ENCODE peak calls at places on chromosomes 13 and 19, in eight cellular contexts. One of them, this sample, is unnamed. For H3K27me3, the result is how much of the 10 kb centered on the place peaks cover.

GRCh38 chr13:97975851-97976550 is 22.5 kb downstream of the IPO5 start:
- DNase-seq in sigmoid colon: peak
- DNase-seq in H1: peak
- DNase-seq in transverse colon: peak
- DNase-seq in stomach: peak
- DNase-seq in breast epithelium: no peak
- DNase-seq in SK-N-SH: peak
- DNase-seq in prostate gland: peak
- DNase-seq in this sample: peak

GRCh38 chr19:48628486-48629296 is 8.5 kb downstream of the DBP start:
- DNase-seq in SK-N-SH: no peak
- DNase-seq in breast epithelium: no peak
- DNase-seq in sigmoid colon: peak
- DNase-seq in stomach: no peak
- DNase-seq in prostate gland: no peak
- DNase-seq in transverse colon: peak
- DNase-seq in H1: no peak
- DNase-seq in this sample: no peak

GRCh38 chr19:19655051-19655594 is 8.4 kb downstream of the ATP13A1 start:
- DNase-seq in transverse colon: no peak
- DNase-seq in prostate gland: no peak
- DNase-seq in SK-N-SH: peak
- DNase-seq in breast epithelium: no peak
- DNase-seq in stomach: no peak
- DNase-seq in H1: no peak
- DNase-seq in sigmoid colon: no peak
- DNase-seq in this sample: no peak

GRCh38 chr19:49896863-49897621 is at the start of gene IL4I1:
- DNase-seq in SK-N-SH: no peak
- DNase-seq in prostate gland: no peak
- DNase-seq in stomach: no peak
- DNase-seq in H1: no peak
- DNase-seq in transverse colon: peak
- DNase-seq in breast epithelium: no peak
- DNase-seq in sigmoid colon: no peak
- DNase-seq in this sample: no peak

GRCh38 chr19:49462492-49462891 is 9.5 kb downstream of the ALDH16A1 start:
- DNase-seq in SK-N-SH: no peak
- DNase-seq in transverse colon: no peak
- DNase-seq in H1: no peak
- DNase-seq in sigmoid colon: no peak
- DNase-seq in prostate gland: no peak
- DNase-seq in stomach: no peak
- DNase-seq in breast epithelium: no peak
- DNase-seq in this sample: no peak

GRCh38 chr19:3880471-3881271 is at the start of gene ATCAY:
- DNase-seq in breast epithelium: no peak
- DNase-seq in H1: no peak
- DNase-seq in sigmoid colon: no peak
- DNase-seq in prostate gland: no peak
- DNase-seq in stomach: no peak
- DNase-seq in SK-N-SH: peak
- DNase-seq in transverse colon: no peak
- DNase-seq in this sample: no peak

GRCh38 chr19:3278294-3278693 is 53.8 kb downstream of the CELF5 start:
- DNase-seq in SK-N-SH: no peak
- DNase-seq in breast epithelium: no peak
- DNase-seq in H1: no peak
- DNase-seq in transverse colon: no peak
- DNase-seq in prostate gland: no peak
- DNase-seq in stomach: no peak
- DNase-seq in sigmoid colon: no peak
- DNase-seq in this sample: no peak

GRCh38 chr13:38914070-38914469 is 76.6 kb downstream of the STOML3 start:
- DNase-seq in transverse colon: no peak
- DNase-seq in SK-N-SH: no peak
- DNase-seq in prostate gland: no peak
- DNase-seq in sigmoid colon: no peak
- DNase-seq in H1: no peak
- DNase-seq in breast epithelium: no peak
- DNase-seq in stomach: no peak
- DNase-seq in this sample: no peak

GRCh38 chr13:61013782-61014181 is 401.9 kb downstream of the PCDH20 start:
- DNase-seq in stomach: no peak
- DNase-seq in H1: no peak
- DNase-seq in prostate gland: no peak
- DNase-seq in SK-N-SH: no peak
- DNase-seq in breast epithelium: no peak
- DNase-seq in transverse colon: no peak
- DNase-seq in sigmoid colon: no peak
- DNase-seq in this sample: peak

GRCh38 chr19:15330801-15331418 is 1.4 kb downstream of the BRD4 start:
- DNase-seq in breast epithelium: no peak
- DNase-seq in H1: no peak
- DNase-seq in SK-N-SH: peak
- DNase-seq in sigmoid colon: no peak
- DNase-seq in transverse colon: peak
- DNase-seq in prostate gland: no peak
- DNase-seq in stomach: no peak
- DNase-seq in this sample: no peak

GRCh38 chr13:19713186-19713965 is 69.4 kb downstream of the PSPC1 start:
- DNase-seq in breast epithelium: no peak
- DNase-seq in SK-N-SH: no peak
- DNase-seq in H1: no peak
- DNase-seq in stomach: no peak
- DNase-seq in transverse colon: no peak
- DNase-seq in prostate gland: no peak
- DNase-seq in sigmoid colon: no peak
- DNase-seq in this sample: no peak

GRCh38 chr13:101799196-101799595 is 346.7 kb downstream of the ITGBL1 start:
- DNase-seq in SK-N-SH: no peak
- DNase-seq in prostate gland: no peak
- DNase-seq in transverse colon: no peak
- DNase-seq in stomach: no peak
- DNase-seq in breast epithelium: no peak
- DNase-seq in H1: no peak
- DNase-seq in sigmoid colon: no peak
- DNase-seq in this sample: no peak

GRCh38 chr19:52269338-52270261 is at the start of gene ZNF766:
- DNase-seq in H1: peak
- DNase-seq in prostate gland: peak
- DNase-seq in sigmoid colon: peak
- DNase-seq in transverse colon: peak
- DNase-seq in breast epithelium: peak
- DNase-seq in SK-N-SH: peak
- DNase-seq in stomach: peak
- DNase-seq in this sample: peak
- TF ChIP-seq POLR2AphosphoS5 in H1: peak
- TF ChIP-seq POLR2AphosphoS5 in prostate gland: peak
- TF ChIP-seq POLR2AphosphoS5 in sigmoid colon: peak
- TF ChIP-seq POLR2AphosphoS5 in transverse colon: peak
- TF ChIP-seq POLR2AphosphoS5 in breast epithelium: peak
- TF ChIP-seq POLR2AphosphoS5 in SK-N-SH: peak
- TF ChIP-seq POLR2AphosphoS5 in stomach: peak
- TF ChIP-seq POLR2AphosphoS5 in this sample: peak

DNA sequence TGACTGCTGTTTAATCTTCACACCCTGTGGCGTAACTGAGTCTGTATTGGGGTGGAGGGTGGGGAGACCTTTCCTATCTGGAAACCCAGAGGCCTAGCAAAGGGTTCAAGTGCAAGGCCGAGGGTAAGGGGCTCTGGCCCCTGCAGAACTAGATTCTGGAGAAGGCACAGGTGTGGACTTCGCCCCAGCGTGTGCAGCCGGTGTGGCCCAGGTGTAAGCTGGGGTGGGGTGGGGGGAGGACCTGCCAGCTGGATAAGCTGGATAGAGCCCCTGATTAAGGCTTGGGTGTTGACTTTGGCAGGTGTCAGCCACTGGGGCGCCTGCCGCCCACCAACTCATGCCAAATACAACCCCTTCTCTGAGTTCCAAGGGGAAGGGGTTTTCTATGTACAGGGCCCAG is 1.3 kb downstream of the RAB3D start:
- DNase-seq in sigmoid colon: no peak
- DNase-seq in stomach: no peak
- DNase-seq in H1: no peak
- DNase-seq in SK-N-SH: peak
- DNase-seq in breast epithelium: no peak
- DNase-seq in transverse colon: peak
- DNase-seq in prostate gland: no peak
- DNase-seq in this sample: no peak
- H3K4me3 ChIP-seq in sigmoid colon: peak
- H3K4me3 ChIP-seq in stomach: peak
- H3K4me3 ChIP-seq in H1: no peak
- H3K4me3 ChIP-seq in SK-N-SH: peak
- H3K4me3 ChIP-seq in breast epithelium: peak
- H3K4me3 ChIP-seq in transverse colon: peak
- H3K4me3 ChIP-seq in prostate gland: peak
- H3K4me3 ChIP-seq in this sample: peak

DNA sequence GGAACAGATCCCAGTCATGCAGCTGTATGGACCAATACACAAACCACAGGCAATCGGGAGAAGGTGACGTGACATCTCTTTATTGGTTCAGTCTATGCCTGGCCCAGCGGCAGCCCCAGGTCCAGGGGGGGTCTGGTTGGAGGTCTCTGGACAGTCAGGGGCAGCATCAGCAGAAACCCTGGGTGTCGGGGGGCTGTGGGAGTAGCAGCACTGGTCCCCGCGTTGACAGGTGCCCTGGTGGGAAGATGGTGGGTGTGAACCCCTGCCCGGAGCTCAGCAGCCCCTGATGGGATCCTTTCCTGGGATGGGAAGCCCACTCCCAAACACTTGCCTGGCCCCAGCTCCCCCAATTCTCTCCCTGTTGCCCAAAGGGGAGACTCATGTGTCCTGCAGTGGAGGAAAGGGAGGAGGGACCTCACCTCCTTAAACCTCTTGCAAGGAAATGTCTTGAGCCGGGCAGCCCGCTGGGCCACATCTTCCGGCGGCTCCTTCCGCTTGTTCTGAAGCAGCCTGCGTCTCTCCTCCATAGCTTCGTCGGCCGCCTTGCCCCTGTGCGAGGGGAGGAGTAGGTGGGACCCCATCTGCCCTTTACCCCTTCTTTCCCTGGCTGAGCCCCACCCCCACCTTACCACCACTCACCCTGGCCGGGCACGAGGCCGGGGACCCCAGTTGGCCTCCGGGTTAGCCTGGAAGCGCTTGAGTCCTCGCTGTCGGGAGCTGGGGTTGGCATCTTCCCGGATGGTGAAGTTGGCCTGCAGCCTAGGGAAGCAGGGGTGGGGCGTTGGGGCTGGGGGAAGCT is 2.4 kb upstream of the LYL1 start:
- DNase-seq in prostate gland: no peak
- DNase-seq in H1: no peak
- DNase-seq in stomach: no peak
- DNase-seq in SK-N-SH: no peak
- DNase-seq in transverse colon: no peak
- DNase-seq in breast epithelium: no peak
- DNase-seq in sigmoid colon: no peak
- DNase-seq in this sample: no peak
- H3K27me3 ChIP-seq in prostate gland: under half
- H3K27me3 ChIP-seq in H1: under half
- H3K27me3 ChIP-seq in stomach: under half
- H3K27me3 ChIP-seq in SK-N-SH: under half
- H3K27me3 ChIP-seq in transverse colon: under half
- H3K27me3 ChIP-seq in breast epithelium: under half
- H3K27me3 ChIP-seq in sigmoid colon: under half
- H3K27me3 ChIP-seq in this sample: under half

GRCh38 chr13:112606125-112607001 is 18.4 kb upstream of the TUBGCP3 start:
- DNase-seq in SK-N-SH: peak
- DNase-seq in breast epithelium: peak
- DNase-seq in transverse colon: peak
- DNase-seq in prostate gland: peak
- DNase-seq in H1: peak
- DNase-seq in sigmoid colon: peak
- DNase-seq in stomach: peak
- DNase-seq in this sample: peak
- TF ChIP-seq POLR2AphosphoS5 in SK-N-SH: no peak
- TF ChIP-seq POLR2AphosphoS5 in breast epithelium: peak
- TF ChIP-seq POLR2AphosphoS5 in transverse colon: peak
- TF ChIP-seq POLR2AphosphoS5 in prostate gland: peak
- TF ChIP-seq POLR2AphosphoS5 in H1: peak
- TF ChIP-seq POLR2AphosphoS5 in sigmoid colon: peak
- TF ChIP-seq POLR2AphosphoS5 in stomach: peak
- TF ChIP-seq POLR2AphosphoS5 in this sample: no peak

DNA sequence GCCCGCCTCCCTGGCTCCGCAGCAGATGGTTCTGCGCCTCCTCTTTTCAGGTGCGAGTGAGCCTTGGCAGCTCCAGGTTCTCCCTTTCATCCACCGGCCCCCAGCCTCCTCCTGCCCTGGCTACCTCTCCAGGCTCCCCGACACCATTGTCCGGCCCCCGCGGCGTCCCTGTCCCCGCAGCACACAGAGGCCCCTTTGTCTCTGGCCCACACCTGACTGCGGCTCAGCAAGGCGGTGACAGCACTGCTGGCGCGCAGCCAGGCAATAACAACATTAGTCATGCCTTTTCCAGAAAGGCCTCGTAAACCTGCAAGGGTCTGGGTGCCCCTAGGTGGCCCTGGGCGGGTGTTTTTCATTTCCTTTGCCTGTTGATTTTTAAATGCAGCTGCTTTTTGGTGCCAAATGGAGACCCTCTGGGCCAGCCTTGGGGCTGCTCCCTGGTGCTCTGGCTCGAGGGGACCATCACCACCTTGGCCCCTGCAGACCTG is 73.2 kb upstream of the MEDAG start:
- DNase-seq in breast epithelium: peak
- DNase-seq in prostate gland: peak
- DNase-seq in stomach: peak
- DNase-seq in SK-N-SH: peak
- DNase-seq in H1: peak
- DNase-seq in sigmoid colon: no peak
- DNase-seq in transverse colon: peak
- DNase-seq in this sample: no peak
- H3K4me3 ChIP-seq in breast epithelium: no peak
- H3K4me3 ChIP-seq in prostate gland: no peak
- H3K4me3 ChIP-seq in stomach: no peak
- H3K4me3 ChIP-seq in SK-N-SH: no peak
- H3K4me3 ChIP-seq in H1: no peak
- H3K4me3 ChIP-seq in sigmoid colon: no peak
- H3K4me3 ChIP-seq in transverse colon: no peak
- H3K4me3 ChIP-seq in this sample: no peak

DNA sequence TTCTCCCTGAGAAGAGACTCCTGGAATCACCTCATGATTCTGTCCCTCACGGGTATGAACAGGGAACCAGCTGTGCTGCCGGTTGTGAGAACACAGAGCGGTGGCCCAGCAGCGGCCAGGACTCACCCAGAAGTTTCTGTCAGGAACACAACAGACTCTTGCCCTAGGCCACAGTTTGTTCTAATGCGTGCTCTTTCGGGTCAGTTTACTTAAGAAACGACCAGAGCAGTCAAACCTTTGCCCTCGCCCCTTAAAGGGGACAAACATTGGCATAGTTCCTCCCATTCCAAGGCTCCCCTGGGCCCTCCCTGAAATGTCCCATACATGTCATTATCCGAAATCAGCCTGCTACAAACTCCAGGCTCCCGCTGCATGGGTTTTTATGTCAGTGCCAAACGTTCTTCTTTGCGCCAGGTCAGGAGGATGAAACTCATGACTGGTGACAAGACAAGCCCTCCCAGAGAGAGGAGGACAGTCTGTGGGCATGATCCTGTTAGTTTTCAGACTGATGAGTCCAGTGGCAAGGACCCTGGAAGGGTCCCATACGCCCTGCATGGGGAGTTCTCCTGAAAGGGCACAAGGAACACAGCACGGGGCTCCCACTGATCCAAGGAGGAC is 18.3 kb downstream of the ZIC5 start:
- DNase-seq in H1: no peak
- DNase-seq in breast epithelium: no peak
- DNase-seq in prostate gland: no peak
- DNase-seq in SK-N-SH: no peak
- DNase-seq in transverse colon: no peak
- DNase-seq in sigmoid colon: no peak
- DNase-seq in stomach: no peak
- DNase-seq in this sample: no peak
- H3K27me3 ChIP-seq in H1: under half
- H3K27me3 ChIP-seq in breast epithelium: under half
- H3K27me3 ChIP-seq in prostate gland: under half
- H3K27me3 ChIP-seq in SK-N-SH: half or more
- H3K27me3 ChIP-seq in transverse colon: half or more
- H3K27me3 ChIP-seq in sigmoid colon: half or more
- H3K27me3 ChIP-seq in stomach: half or more
- H3K27me3 ChIP-seq in this sample: half or more